ENCODE peak calls at places on chromosomes 6 and 20, in five cellular contexts. One of them, this sample, is unnamed.

GRCh38 chr6:26363882-26364825 is 844 bp upstream of the BTN3A2 start:
- DNase-seq in left lung: no peak
- DNase-seq in psoas muscle: no peak
- DNase-seq in stomach: no peak
- DNase-seq in CD8-positive, alpha-beta T cell: peak; percentile 9
- DNase-seq in this sample: no peak

GRCh38 chr20:25306991-25307903 is 59.4 kb downstream of the PYGB start:
- DNase-seq in stomach: no peak
- DNase-seq in psoas muscle: no peak
- DNase-seq in CD8-positive, alpha-beta T cell: no peak
- DNase-seq in left lung: peak; percentile 63
- DNase-seq in this sample: no peak

GRCh38 chr6:10202111-10202510 is 212.8 kb downstream of the TFAP2A start:
- DNase-seq in CD8-positive, alpha-beta T cell: no peak
- DNase-seq in left lung: no peak
- DNase-seq in stomach: no peak
- DNase-seq in psoas muscle: no peak
- DNase-seq in this sample: no peak

GRCh38 chr6:54910326-54910952 is 63.9 kb downstream of the FAM83B start:
- DNase-seq in psoas muscle: no peak
- DNase-seq in CD8-positive, alpha-beta T cell: no peak
- DNase-seq in stomach: no peak
- DNase-seq in left lung: no peak
- DNase-seq in this sample: no peak

GRCh38 chr6:22041797-22042489 is 254.9 kb downstream of the PRL start:
- DNase-seq in CD8-positive, alpha-beta T cell: no peak
- DNase-seq in psoas muscle: no peak
- DNase-seq in stomach: no peak
- DNase-seq in left lung: no peak
- DNase-seq in this sample: no peak

GRCh38 chr6:7727951-7728854 is 2.3 kb downstream of the BMP6 start:
- DNase-seq in CD8-positive, alpha-beta T cell: no peak
- DNase-seq in stomach: no peak
- DNase-seq in left lung: peak; percentile 78
- DNase-seq in psoas muscle: peak; percentile 59
- DNase-seq in this sample: peak; percentile 18

GRCh38 chr6:18491303-18492090 is 104.3 kb downstream of the RNF144B start:
- DNase-seq in psoas muscle: no peak
- DNase-seq in stomach: no peak
- DNase-seq in CD8-positive, alpha-beta T cell: no peak
- DNase-seq in left lung: no peak
- DNase-seq in this sample: no peak

GRCh38 chr6:36128793-36129192 is 1.5 kb upstream of the MAPK13 start:
- DNase-seq in psoas muscle: no peak
- DNase-seq in CD8-positive, alpha-beta T cell: no peak
- DNase-seq in stomach: no peak
- DNase-seq in left lung: no peak
- DNase-seq in this sample: no peak

GRCh38 chr6:5670381-5670780 is 336.3 kb downstream of the NRN1 start:
- DNase-seq in psoas muscle: no peak
- DNase-seq in stomach: no peak
- DNase-seq in left lung: no peak
- DNase-seq in CD8-positive, alpha-beta T cell: no peak
- DNase-seq in this sample: no peak

GRCh38 chr6:116073765-116074450 is 13.2 kb upstream of the FRK start:
- DNase-seq in psoas muscle: no peak
- DNase-seq in stomach: no peak
- DNase-seq in left lung: no peak
- DNase-seq in CD8-positive, alpha-beta T cell: no peak
- DNase-seq in this sample: no peak

GRCh38 chr6:155001482-155001881 is 6.4 kb downstream of the TIAM2 start:
- DNase-seq in psoas muscle: no peak
- DNase-seq in CD8-positive, alpha-beta T cell: no peak
- DNase-seq in stomach: no peak
- DNase-seq in left lung: no peak
- DNase-seq in this sample: no peak

GRCh38 chr20:23147964-23148720 is 62.0 kb upstream of the CD93 start:
- DNase-seq in CD8-positive, alpha-beta T cell: no peak
- DNase-seq in psoas muscle: peak; percentile 93
- DNase-seq in left lung: peak; percentile 88
- DNase-seq in stomach: peak; percentile 54
- DNase-seq in this sample: no peak

GRCh38 chr20:17936306-17936790 is 32.2 kb downstream of the SNX5 start:
- DNase-seq in CD8-positive, alpha-beta T cell: no peak
- DNase-seq in left lung: no peak
- DNase-seq in stomach: no peak
- DNase-seq in psoas muscle: no peak
- DNase-seq in this sample: no peak

GRCh38 chr6:27791182-27791939 is 120.8 kb downstream of the OR2B2 start:
- DNase-seq in left lung: no peak
- DNase-seq in psoas muscle: peak; percentile 57
- DNase-seq in CD8-positive, alpha-beta T cell: no peak
- DNase-seq in stomach: peak; percentile 43
- DNase-seq in this sample: peak; percentile 68

GRCh38 chr20:15992564-15992963 is 580.7 kb downstream of the KIF16B start:
- DNase-seq in psoas muscle: no peak
- DNase-seq in CD8-positive, alpha-beta T cell: no peak
- DNase-seq in left lung: no peak
- DNase-seq in stomach: no peak
- DNase-seq in this sample: no peak

GRCh38 chr20:34437330-34437986 is 74.4 kb downstream of the ITCH start:
- DNase-seq in stomach: no peak
- DNase-seq in CD8-positive, alpha-beta T cell: no peak
- DNase-seq in psoas muscle: no peak
- DNase-seq in left lung: no peak
- DNase-seq in this sample: no peak

GRCh38 chr20:47319517-47320252 is 36.8 kb downstream of the ZMYND8 start:
- DNase-seq in CD8-positive, alpha-beta T cell: no peak
- DNase-seq in left lung: peak; percentile 72
- DNase-seq in psoas muscle: no peak
- DNase-seq in stomach: peak; percentile 93
- DNase-seq in this sample: no peak

GRCh38 chr6:1485678-1486077 is 96.3 kb downstream of the FOXF2 start:
- DNase-seq in stomach: no peak
- DNase-seq in left lung: no peak
- DNase-seq in CD8-positive, alpha-beta T cell: no peak
- DNase-seq in psoas muscle: no peak
- DNase-seq in this sample: no peak

GRCh38 chr6:167683028-167683862 is 143.5 kb upstream of the AFDN start:
- DNase-seq in CD8-positive, alpha-beta T cell: no peak
- DNase-seq in left lung: no peak
- DNase-seq in stomach: peak; percentile 38
- DNase-seq in psoas muscle: peak; percentile 69
- DNase-seq in this sample: no peak

GRCh38 chr6:109672204-109672603 is 18.8 kb downstream of the AK9 start:
- DNase-seq in stomach: no peak
- DNase-seq in left lung: no peak
- DNase-seq in psoas muscle: no peak
- DNase-seq in CD8-positive, alpha-beta T cell: no peak
- DNase-seq in this sample: no peak

GRCh38 chr6:166005846-166006592 is 161.6 kb downstream of the TBXT start:
- DNase-seq in psoas muscle: peak; percentile 70
- DNase-seq in stomach: peak; percentile 48
- DNase-seq in CD8-positive, alpha-beta T cell: no peak
- DNase-seq in left lung: no peak
- DNase-seq in this sample: peak; percentile 70

GRCh38 chr6:29731281-29731680 is 8.0 kb downstream of the HLA-F start:
- DNase-seq in stomach: no peak
- DNase-seq in psoas muscle: no peak
- DNase-seq in left lung: no peak
- DNase-seq in CD8-positive, alpha-beta T cell: no peak
- DNase-seq in this sample: no peak

GRCh38 chr6:103079867-103080266 is 1686.4 kb downstream of the GRIK2 start:
- DNase-seq in stomach: no peak
- DNase-seq in left lung: no peak
- DNase-seq in psoas muscle: no peak
- DNase-seq in CD8-positive, alpha-beta T cell: no peak
- DNase-seq in this sample: no peak

GRCh38 chr6:157087974-157088373 is 235.3 kb downstream of the TMEM242 start:
- DNase-seq in psoas muscle: no peak
- DNase-seq in left lung: no peak
- DNase-seq in CD8-positive, alpha-beta T cell: no peak
- DNase-seq in stomach: no peak
- DNase-seq in this sample: no peak

GRCh38 chr20:50251992-50252491 is 61.4 kb downstream of the CEBPB start:
- DNase-seq in stomach: no peak
- DNase-seq in psoas muscle: peak; percentile 19
- DNase-seq in left lung: no peak
- DNase-seq in CD8-positive, alpha-beta T cell: no peak
- DNase-seq in this sample: no peak

GRCh38 chr20:50252715-50253500 is 62.3 kb downstream of the CEBPB start:
- DNase-seq in left lung: no peak
- DNase-seq in CD8-positive, alpha-beta T cell: no peak
- DNase-seq in psoas muscle: peak; percentile 22
- DNase-seq in stomach: no peak
- DNase-seq in this sample: no peak

GRCh38 chr20:50251383-50251748 is 60.7 kb downstream of the CEBPB start:
- DNase-seq in CD8-positive, alpha-beta T cell: no peak
- DNase-seq in psoas muscle: no peak
- DNase-seq in left lung: no peak
- DNase-seq in stomach: no peak
- DNase-seq in this sample: no peak

GRCh38 chr20:50256577-50256976 is 65.9 kb downstream of the CEBPB start:
- DNase-seq in left lung: no peak
- DNase-seq in psoas muscle: peak; percentile 26
- DNase-seq in stomach: no peak
- DNase-seq in CD8-positive, alpha-beta T cell: no peak
- DNase-seq in this sample: peak; percentile 65

DNA sequence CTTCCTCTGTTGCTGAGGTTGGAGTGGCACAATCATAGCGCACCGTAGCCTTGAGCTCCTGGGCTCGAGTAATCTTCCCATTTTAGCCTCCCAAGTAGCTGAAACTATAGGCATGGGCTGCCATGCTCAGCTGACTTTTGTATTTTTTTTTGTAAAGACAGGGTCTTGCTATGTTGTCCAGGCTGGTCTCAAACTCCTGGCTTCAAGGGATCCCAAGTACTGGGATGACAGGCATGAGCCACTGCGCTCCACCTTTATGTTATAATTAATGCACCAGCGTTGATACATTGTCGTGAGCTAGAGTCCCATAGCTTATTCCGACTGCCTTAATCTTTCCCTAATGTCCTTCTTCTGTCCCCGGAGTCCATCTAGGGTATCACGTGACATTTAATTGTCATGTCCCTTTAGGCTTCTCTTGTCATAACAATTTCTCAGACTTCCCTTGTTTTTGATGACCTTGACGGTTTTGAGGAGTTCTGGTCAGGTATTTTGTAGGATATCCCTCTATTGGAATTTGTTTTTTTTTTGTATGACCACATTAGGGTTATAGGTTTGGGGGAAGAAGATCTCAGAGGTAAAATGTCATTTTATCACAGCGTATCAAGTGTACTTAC is 63.9 kb downstream of the CEBPB start:
- DNase-seq in stomach: no peak
- DNase-seq in left lung: no peak
- DNase-seq in CD8-positive, alpha-beta T cell: no peak
- DNase-seq in psoas muscle: no peak
- DNase-seq in this sample: no peak
- TF ChIP-seq CTCF in stomach: no peak
- TF ChIP-seq CTCF in left lung: no peak
- TF ChIP-seq CTCF in CD8-positive, alpha-beta T cell: no peak
- TF ChIP-seq CTCF in psoas muscle: no peak
- TF ChIP-seq CTCF in this sample: no peak

DNA sequence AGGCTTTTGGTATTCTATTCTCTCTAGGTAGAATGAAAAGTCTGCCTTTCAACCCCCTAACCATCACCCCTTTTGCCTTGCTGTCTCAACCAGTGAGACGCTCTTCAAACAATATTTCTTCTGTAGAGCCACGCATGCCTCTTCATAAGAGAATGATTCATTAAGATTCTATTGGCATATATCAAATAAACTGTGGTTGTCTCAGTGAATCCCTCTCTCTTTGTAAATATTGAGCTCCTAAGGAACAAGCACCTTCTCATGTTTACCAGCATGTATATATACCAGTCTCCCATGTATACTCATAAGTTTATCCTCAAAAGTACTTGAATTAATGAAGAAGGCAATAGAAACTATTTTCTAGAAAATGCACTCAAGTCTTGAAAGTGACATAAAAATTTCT is 90.6 kb downstream of the HAO1 start:
- DNase-seq in psoas muscle: no peak
- DNase-seq in left lung: no peak
- DNase-seq in CD8-positive, alpha-beta T cell: no peak
- DNase-seq in stomach: no peak
- DNase-seq in this sample: no peak
- H3K4me1 ChIP-seq in psoas muscle: no peaks in the 10 kb centered on the region
- H3K4me1 ChIP-seq in left lung: no peaks in the 10 kb centered on the region
- H3K4me1 ChIP-seq in CD8-positive, alpha-beta T cell: no peaks in the 10 kb centered on the region
- H3K4me1 ChIP-seq in stomach: no peaks in the 10 kb centered on the region
- H3K4me1 ChIP-seq in this sample: no peaks in the 10 kb centered on the region

GRCh38 chr6:141653590-141653989 is 479.1 kb upstream of the GJE1 start:
- DNase-seq in left lung: no peak
- DNase-seq in stomach: no peak
- DNase-seq in psoas muscle: no peak
- DNase-seq in CD8-positive, alpha-beta T cell: no peak
- DNase-seq in this sample: no peak

GRCh38 chr6:141657812-141658211 is 474.9 kb upstream of the GJE1 start:
- DNase-seq in stomach: no peak
- DNase-seq in CD8-positive, alpha-beta T cell: no peak
- DNase-seq in psoas muscle: no peak
- DNase-seq in left lung: no peak
- DNase-seq in this sample: no peak

GRCh38 chr6:141659582-141659981 is 473.1 kb upstream of the GJE1 start:
- DNase-seq in stomach: no peak
- DNase-seq in CD8-positive, alpha-beta T cell: no peak
- DNase-seq in left lung: no peak
- DNase-seq in psoas muscle: no peak
- DNase-seq in this sample: no peak

GRCh38 chr6:141658721-141659120 is 474.0 kb upstream of the GJE1 start:
- DNase-seq in CD8-positive, alpha-beta T cell: no peak
- DNase-seq in left lung: no peak
- DNase-seq in psoas muscle: no peak
- DNase-seq in stomach: no peak
- DNase-seq in this sample: no peak
- H3K9me3 ChIP-seq in CD8-positive, alpha-beta T cell: no peaks in the 10 kb centered on the region
- H3K9me3 ChIP-seq in left lung: no peaks in the 10 kb centered on the region
- H3K9me3 ChIP-seq in psoas muscle: no peaks in the 10 kb centered on the region
- H3K9me3 ChIP-seq in stomach: no peaks in the 10 kb centered on the region
- H3K9me3 ChIP-seq in this sample: no peaks in the 10 kb centered on the region

GRCh38 chr6:140669321-140669720 is 1294.9 kb upstream of the CITED2 start:
- DNase-seq in left lung: no peak
- DNase-seq in CD8-positive, alpha-beta T cell: no peak
- DNase-seq in stomach: no peak
- DNase-seq in psoas muscle: no peak
- DNase-seq in this sample: no peak

GRCh38 chr6:140670013-140670412 is 1295.6 kb upstream of the CITED2 start:
- DNase-seq in left lung: no peak
- DNase-seq in psoas muscle: no peak
- DNase-seq in stomach: no peak
- DNase-seq in CD8-positive, alpha-beta T cell: no peak
- DNase-seq in this sample: no peak

DNA sequence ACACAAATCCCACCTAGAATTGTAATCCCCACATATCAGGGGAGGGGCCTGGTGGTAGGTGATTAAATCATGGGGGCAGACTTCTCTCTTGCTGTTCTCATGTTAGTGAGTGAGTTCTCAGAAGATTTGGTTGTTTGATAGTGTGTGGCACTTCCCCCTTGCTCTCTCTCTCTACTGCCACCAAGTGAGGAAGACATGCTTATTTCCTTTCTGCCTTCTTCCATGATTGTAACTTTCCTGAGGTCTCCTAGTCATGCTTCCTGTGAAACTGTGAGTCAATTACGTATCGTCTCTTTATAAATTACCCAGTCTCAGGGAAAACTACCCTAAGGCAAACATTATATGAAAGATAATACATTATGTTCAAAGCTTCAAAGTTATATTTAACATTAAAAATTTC is 1297.5 kb upstream of the CITED2 start:
- DNase-seq in psoas muscle: no peak
- DNase-seq in CD8-positive, alpha-beta T cell: no peak
- DNase-seq in stomach: no peak
- DNase-seq in left lung: no peak
- DNase-seq in this sample: no peak
- TF ChIP-seq CTCF in psoas muscle: no peak
- TF ChIP-seq CTCF in CD8-positive, alpha-beta T cell: no peak
- TF ChIP-seq CTCF in stomach: no peak
- TF ChIP-seq CTCF in left lung: no peak
- TF ChIP-seq CTCF in this sample: no peak

This sample was measured in BE2C.